ENCODE peak calls at places on chromosomes 1 and 21, in seven cellular contexts. U is K562, R is SK-N-SH, Y is HepG2, X is GM12892, V is H1, D is GM12878. C is an unnamed sample.

GRCh38 chr1:80367058-80367457 is 1360.5 kb upstream of the ADGRL4 start:
- DNase-seq in D (no peak), R (no peak), U (no peak), X (no peak), Y (no peak), V (no peak), C (no peak)

GRCh38 chr1:24142546-24143431 is at the start of gene IL22RA1:
- DNase-seq in D (no peak), V (no peak), U (no peak), R (no peak), Y (peak), X (no peak), C (no peak)

GRCh38 chr1:93196591-93196990 is 16.1 kb downstream of the CCDC18 start:
- DNase-seq in Y (no peak), D (no peak), U (no peak), R (no peak), X (no peak), V (no peak), C (no peak)

GRCh38 chr1:111736548-111737215 is 2.5 kb downstream of the INKA2 start:
- DNase-seq in Y (no peak), U (no peak), R (no peak), V (no peak), D (no peak), X (no peak), C (no peak)

GRCh38 chr1:1359316-1359667 is 937 bp upstream of the MXRA8 start:
- DNase-seq in U (no peak), V (no peak), D (no peak), R (no peak), Y (no peak), X (no peak), C (no peak)

GRCh38 chr1:168321945-168322344 is 41.3 kb downstream of the TBX19 start:
- DNase-seq in D (no peak), Y (peak), R (no peak), X (no peak), U (peak), V (no peak), C (no peak)

GRCh38 chr21:34844033-34844923 is 175.5 kb downstream of the CLIC6 start:
- DNase-seq in Y (no peak), D (no peak), R (no peak), V (no peak), U (no peak), X (no peak), C (no peak)

GRCh38 chr21:15031790-15032357 is 32.9 kb downstream of the NRIP1 start:
- DNase-seq in D (no peak), R (no peak), V (no peak), X (no peak), U (no peak), Y (no peak), C (no peak)

GRCh38 chr1:54507471-54507870 is 40.6 kb upstream of the ACOT11 start:
- DNase-seq in V (no peak), Y (no peak), R (no peak), X (no peak), D (no peak), U (no peak), C (no peak)

GRCh38 chr1:202959276-202959620 is 1.1 kb upstream of the ADIPOR1 start:
- DNase-seq in U (peak), V (no peak), X (no peak), R (no peak), Y (peak), D (no peak), C (no peak)

GRCh38 chr1:107689157-107689556 is 275.8 kb downstream of the VAV3 start:
- DNase-seq in R (no peak), D (no peak), U (no peak), X (no peak), V (no peak), Y (no peak), C (no peak)

GRCh38 chr1:58409826-58410225 is 136.7 kb downstream of the OMA1 start:
- DNase-seq in Y (no peak), D (no peak), R (no peak), V (no peak), U (no peak), X (no peak), C (no peak)

GRCh38 chr1:234288946-234289345 is 84.3 kb upstream of the COA6 start:
- DNase-seq in D (no peak), Y (no peak), X (no peak), U (no peak), V (no peak), R (no peak), C (no peak)

GRCh38 chr1:40162791-40163441 is 1.7 kb downstream of the RLF start:
- DNase-seq in V (no peak), Y (no peak), R (peak), D (no peak), X (no peak), U (peak), C (no peak)

GRCh38 chr1:150065184-150065871 is 2.2 kb upstream of the VPS45 start:
- DNase-seq in R (no peak), U (no peak), D (no peak), X (no peak), Y (no peak), V (no peak), C (no peak)

GRCh38 chr1:87410771-87411170 is 82.1 kb downstream of the LMO4 start:
- DNase-seq in V (no peak), X (no peak), U (no peak), D (no peak), R (peak), Y (no peak), C (no peak)

GRCh38 chr1:185934476-185935189 is 200.4 kb downstream of the HMCN1 start:
- DNase-seq in R (no peak), U (no peak), X (no peak), D (no peak), V (no peak), Y (no peak), C (no peak)

GRCh38 chr21:41952568-41953248 is 1.1 kb downstream of the C2CD2 start:
- DNase-seq in Y (no peak), X (no peak), U (no peak), D (no peak), R (no peak), V (no peak), C (no peak)

GRCh38 chr1:77857557-77857956 is 30.9 kb upstream of the NEXN start:
- DNase-seq in U (no peak), Y (no peak), V (no peak), D (no peak), R (no peak), X (no peak), C (no peak)

GRCh38 chr1:62599044-62599443 is 1.7 kb downstream of the ANGPTL3 start:
- DNase-seq in V (no peak), X (no peak), D (no peak), Y (no peak), U (no peak), R (no peak), C (no peak)

GRCh38 chr21:43778469-43779335 is 2.6 kb upstream of the CSTB start:
- DNase-seq in U (no peak), Y (no peak), D (no peak), X (no peak), R (no peak), V (no peak), C (no peak)

GRCh38 chr21:42218836-42219605 is at the start of gene ABCG1:
- DNase-seq in U (peak), X (peak), R (peak), D (no peak), V (no peak), Y (no peak), C (no peak)

GRCh38 chr1:78527706-78528105 is 36.9 kb downstream of the PTGFR start:
- DNase-seq in U (no peak), R (no peak), X (no peak), V (no peak), Y (no peak), D (no peak), C (no peak)

GRCh38 chr1:228314658-228315483 is 91.8 kb downstream of the TRIM11 start:
- DNase-seq in X (no peak), Y (no peak), R (no peak), D (no peak), V (no peak), U (no peak), C (no peak)

GRCh38 chr1:184905601-184906322 is 68.5 kb downstream of the NIBAN1 start:
- DNase-seq in R (no peak), Y (peak), U (no peak), X (no peak), D (no peak), V (no peak), C (no peak)

GRCh38 chr1:184906771-184907170 is 67.5 kb downstream of the NIBAN1 start:
- DNase-seq in D (no peak), U (no peak), X (no peak), V (no peak), R (no peak), Y (no peak), C (no peak)

GRCh38 chr1:184900507-184900906 is 73.8 kb downstream of the NIBAN1 start:
- DNase-seq in Y (no peak), X (no peak), V (peak), U (no peak), R (no peak), D (no peak), C (no peak)

DNA sequence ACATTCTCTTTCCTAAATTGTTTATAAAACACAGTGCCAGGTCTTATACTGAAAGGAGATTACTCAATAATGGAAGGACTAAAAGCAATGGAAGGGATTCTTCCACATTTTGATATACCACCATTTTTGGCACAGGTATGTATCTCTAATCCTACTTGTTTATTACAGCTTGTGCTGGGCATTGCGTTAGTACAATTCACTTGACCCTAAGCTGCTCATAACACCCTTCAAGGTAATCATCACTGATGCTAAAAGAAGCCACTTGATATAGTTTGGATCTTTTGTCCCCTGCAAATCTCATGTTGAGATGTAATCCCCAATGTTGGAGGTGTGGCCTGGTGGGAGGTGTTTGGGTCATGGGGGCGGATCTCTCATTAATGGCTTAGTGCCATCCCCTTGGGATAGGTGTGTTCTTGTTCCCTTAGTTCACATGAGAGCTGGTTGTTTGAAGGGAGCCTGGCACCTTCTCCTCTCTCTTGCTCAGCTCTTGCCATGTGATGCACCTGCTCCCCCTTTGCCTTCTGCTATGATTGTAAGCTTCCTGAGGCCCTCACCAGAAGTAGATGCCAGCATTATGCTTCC is 71.1 kb downstream of the NIBAN1 start:
- DNase-seq in U (no peak), Y (no peak), R (no peak), D (no peak), X (no peak), V (no peak), C (no peak)
- TF ChIP-seq POLR2AphosphoS5 in U (no peak), Y (no peak), R (no peak), D (no peak), X (no peak), V (no peak), C (no peak)

DNA sequence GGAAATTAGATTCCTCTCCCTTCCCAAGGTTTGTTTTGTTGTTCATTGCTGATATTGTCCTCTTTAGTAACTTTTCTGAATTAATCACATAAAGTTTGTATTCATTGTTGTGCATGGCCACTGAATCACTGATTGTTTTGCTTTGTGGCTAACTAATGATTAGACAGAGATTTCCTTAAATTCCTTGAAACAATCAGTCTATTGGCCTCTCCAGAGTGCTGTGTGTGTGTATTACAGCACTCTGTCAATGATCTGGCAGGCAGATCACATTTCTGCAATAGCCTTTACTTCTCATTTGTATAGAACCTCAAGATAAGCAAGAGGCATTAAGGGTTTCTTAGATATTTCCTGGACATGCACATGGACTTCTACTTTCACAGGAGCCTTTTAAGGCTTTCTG is 78.6 kb downstream of the DUSP10 start:
- DNase-seq in U (no peak), D (no peak), Y (no peak), R (no peak), V (no peak), X (no peak), C (no peak)
- TF ChIP-seq TAF1 in U (no peak), D (no peak), Y (no peak), R (no peak), V (no peak), X (no peak), C (no peak)

DNA sequence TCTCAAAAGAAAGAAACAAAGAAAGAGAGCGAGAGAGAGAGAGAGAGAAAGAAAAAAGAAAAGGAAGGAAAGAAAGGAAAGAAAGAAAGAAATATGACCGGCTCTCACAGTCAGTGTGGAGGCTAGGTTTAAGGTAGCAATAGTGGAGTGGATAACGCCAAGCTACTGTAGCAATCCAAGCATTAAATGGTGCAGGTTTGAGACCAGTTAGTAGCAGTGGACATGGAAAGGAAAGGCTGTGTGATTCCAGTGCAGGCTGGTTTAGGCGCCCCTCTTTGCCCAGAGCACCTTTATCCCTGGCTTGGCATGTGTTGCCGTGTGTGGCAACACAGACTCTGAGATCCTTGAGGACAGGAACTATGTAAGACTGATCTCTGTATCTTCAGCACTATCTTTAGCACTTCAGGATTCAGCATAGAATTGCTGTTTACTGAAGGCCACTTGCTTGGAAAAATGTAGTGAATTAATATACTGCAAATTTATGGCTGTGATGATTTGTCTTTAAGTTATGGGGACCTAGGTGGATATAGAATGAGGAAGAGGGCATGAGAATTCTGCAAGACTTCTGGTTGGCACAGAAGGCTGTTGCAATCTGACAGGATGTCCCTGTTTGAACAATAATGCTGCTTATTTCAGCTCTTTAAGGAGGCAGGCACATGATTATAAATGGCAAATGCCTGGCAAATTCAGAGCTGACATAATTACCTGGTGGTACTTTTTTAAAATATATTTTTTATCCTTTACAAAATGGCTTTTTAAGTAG is 10.8 kb upstream of the OSBPL9 start:
- DNase-seq in X (no peak), Y (no peak), U (no peak), V (no peak), R (no peak), D (no peak), C (no peak)
- TF ChIP-seq POLR2AphosphoS5 in X (no peak), Y (no peak), U (no peak), V (no peak), R (no peak), D (no peak), C (no peak)

GRCh38 chr1:114352797-114353196 is 158.2 kb downstream of the TRIM33 start:
- DNase-seq in U (no peak), Y (no peak), D (no peak), X (no peak), V (no peak), R (no peak), C (no peak)
- TF ChIP-seq TAF1 in U (no peak), Y (no peak), D (no peak), X (no peak), V (no peak), R (no peak), C (no peak)

DNA sequence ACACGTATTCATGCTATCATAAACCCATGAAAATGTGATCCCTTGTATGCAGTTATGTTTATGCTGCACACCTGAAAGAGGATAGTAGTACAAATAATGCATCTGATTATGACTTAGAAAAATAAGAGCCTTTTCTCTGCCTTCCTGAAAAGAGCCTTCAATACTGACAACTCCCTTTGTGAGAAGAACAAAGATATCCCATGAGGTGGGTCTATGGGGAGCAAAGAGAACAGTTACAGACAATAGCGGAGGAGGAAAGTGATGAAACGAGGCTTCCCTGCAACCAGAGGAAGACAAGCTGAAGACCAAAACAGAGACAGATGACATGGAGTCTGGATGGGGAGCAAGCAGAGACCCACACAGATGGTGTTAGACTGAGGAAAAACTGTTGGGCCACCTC is 598.3 kb upstream of the PLXNA2 start:
- DNase-seq in R (no peak), U (no peak), V (no peak), D (no peak), X (no peak), Y (no peak), C (no peak)
- TF ChIP-seq POLR2AphosphoS5 in R (no peak), U (no peak), V (no peak), D (no peak), X (no peak), Y (no peak), C (no peak)

GRCh38 chr1:43430831-43431230 is 22.9 kb downstream of the HYI start:
- DNase-seq in X (no peak), D (no peak), Y (no peak), U (no peak), R (no peak), V (no peak), C (no peak)

GRCh38 chr1:43432907-43433306 is 20.8 kb downstream of the HYI start:
- DNase-seq in R (no peak), Y (no peak), X (no peak), V (no peak), D (no peak), U (no peak), C (no peak)

GRCh38 chr1:43434256-43434655 is 19.5 kb downstream of the HYI start:
- DNase-seq in Y (no peak), D (no peak), X (no peak), U (no peak), V (no peak), R (no peak), C (no peak)

GRCh38 chr1:43431676-43432075 is 22.1 kb downstream of the HYI start:
- DNase-seq in D (no peak), X (no peak), V (no peak), Y (no peak), R (no peak), U (no peak), C (no peak)

DNA sequence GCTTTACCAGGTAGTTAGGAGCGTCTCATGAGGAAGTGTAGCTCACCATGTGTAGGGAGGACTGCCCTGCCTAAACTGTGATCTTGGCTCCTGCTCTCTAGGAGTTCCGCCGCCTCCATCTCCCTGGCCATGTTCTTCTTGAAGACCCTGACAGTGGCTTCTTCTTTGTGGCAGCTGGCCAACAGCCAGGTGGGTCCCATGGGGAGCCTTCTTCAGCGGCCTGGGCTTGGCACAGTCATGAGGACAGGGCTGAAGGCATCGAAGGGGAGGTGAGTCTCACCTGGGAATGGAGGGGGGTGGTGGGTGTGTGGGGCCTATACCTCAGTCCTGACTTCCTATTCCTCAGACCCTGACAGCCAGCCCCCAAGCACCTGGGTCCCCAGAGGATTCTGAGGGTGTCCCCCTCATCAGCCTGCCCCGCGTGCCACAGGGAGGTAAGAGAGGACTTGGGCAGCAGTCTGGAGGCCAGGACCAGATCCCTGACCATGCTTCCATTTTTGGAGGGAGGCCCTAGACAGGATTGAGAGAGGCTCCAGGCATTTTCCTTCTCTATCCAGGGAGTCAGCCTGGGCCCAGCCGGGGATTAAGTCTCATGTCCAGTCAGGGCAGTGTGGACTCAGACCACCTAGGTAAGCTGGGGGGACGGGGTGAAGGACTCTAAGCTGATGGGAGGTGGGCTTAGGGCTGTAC is 21.4 kb downstream of the HYI start:
- DNase-seq in U (no peak), V (no peak), R (no peak), D (no peak), X (no peak), Y (no peak), C (no peak)
- TF ChIP-seq TAF1 in U (no peak), V (no peak), R (no peak), D (no peak), X (no peak), Y (no peak), C (no peak)

DNA sequence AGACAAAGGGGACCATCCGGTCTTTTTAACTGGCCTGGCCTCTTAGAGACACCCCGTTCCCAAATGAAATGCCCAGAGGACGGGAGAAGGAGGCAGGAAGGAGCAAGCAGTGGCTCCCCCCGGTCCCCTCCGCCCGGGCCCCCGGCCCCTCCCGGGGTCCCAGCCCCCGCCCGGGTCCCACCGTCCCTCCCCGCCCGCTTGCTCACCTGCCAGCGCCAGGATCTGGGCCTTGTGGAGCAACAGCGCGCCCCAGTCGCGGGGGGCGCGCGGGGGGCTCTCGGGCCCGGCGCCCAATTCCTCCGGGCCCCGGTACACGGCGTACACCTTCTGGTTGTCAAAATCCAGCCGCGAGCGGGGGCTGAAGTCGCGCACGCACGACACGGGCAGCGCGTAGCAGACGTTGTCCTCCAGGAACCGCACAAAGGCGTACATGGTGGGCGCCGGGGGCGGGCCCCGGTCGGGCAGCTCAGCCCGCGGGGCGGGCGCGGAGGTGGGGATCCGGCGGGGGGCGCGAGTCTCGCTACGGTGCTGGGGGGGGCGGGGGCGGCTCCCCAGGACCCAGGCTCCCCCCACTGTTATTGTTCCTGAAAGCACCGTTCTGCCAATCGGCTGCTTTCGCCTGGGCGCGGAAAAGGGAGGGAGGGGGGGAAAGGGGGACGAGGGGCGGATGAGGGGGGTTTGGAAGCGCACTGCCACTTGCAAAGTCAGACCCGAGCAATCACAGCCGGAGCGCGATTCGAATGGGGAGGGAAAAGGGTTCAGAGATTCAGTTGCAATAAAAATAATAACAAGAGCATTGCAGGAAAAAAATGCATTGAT is at the start of gene BEND5:
- DNase-seq in V (peak), Y (no peak), D (no peak), U (no peak), R (peak), X (peak), C (peak)
- TF ChIP-seq POLR2AphosphoS5 in V (no peak), Y (no peak), D (no peak), U (no peak), R (no peak), X (no peak), C (no peak)